ENCODE peak calls at places on chromosomes 13 and 19, in five cellular contexts. One of them, this sample, is unnamed. For H3K36me3 and H3K4me1, the result is how much of the 10 kb centered on the place peaks cover.

GRCh38 chr13:52845766-52846566 is 2.5 kb downstream of the PCDH8 start:
- DNase-seq in upper lobe of right lung: peak
- DNase-seq in endodermal cell: peak
- DNase-seq in Peyer's patch: peak
- DNase-seq in GM12878: no peak
- DNase-seq in this sample: no peak

GRCh38 chr13:78241278-78241919 is 322.8 kb upstream of the EDNRB start:
- DNase-seq in endodermal cell: peak
- DNase-seq in upper lobe of right lung: peak
- DNase-seq in Peyer's patch: peak
- DNase-seq in GM12878: no peak
- DNase-seq in this sample: no peak

GRCh38 chr13:56735537-56735942 is 405.2 kb upstream of the PRR20A start:
- DNase-seq in Peyer's patch: no peak
- DNase-seq in endodermal cell: peak
- DNase-seq in GM12878: no peak
- DNase-seq in upper lobe of right lung: no peak
- DNase-seq in this sample: no peak

GRCh38 chr19:6529937-6530384 is 865 bp upstream of the TNFSF9 start:
- DNase-seq in upper lobe of right lung: no peak
- DNase-seq in GM12878: no peak
- DNase-seq in endodermal cell: no peak
- DNase-seq in Peyer's patch: no peak
- DNase-seq in this sample: no peak

GRCh38 chr19:44684892-44685847 is 13.8 kb upstream of the CEACAM16 start:
- DNase-seq in Peyer's patch: peak
- DNase-seq in GM12878: no peak
- DNase-seq in endodermal cell: peak
- DNase-seq in upper lobe of right lung: no peak
- DNase-seq in this sample: no peak

GRCh38 chr13:33322965-33323668 is 37.6 kb upstream of the STARD13 start:
- DNase-seq in GM12878: no peak
- DNase-seq in Peyer's patch: no peak
- DNase-seq in upper lobe of right lung: no peak
- DNase-seq in endodermal cell: no peak
- DNase-seq in this sample: no peak

GRCh38 chr19:44549507-44549906 is 20.0 kb upstream of the CEACAM20 start:
- DNase-seq in endodermal cell: no peak
- DNase-seq in upper lobe of right lung: no peak
- DNase-seq in GM12878: no peak
- DNase-seq in Peyer's patch: no peak
- DNase-seq in this sample: no peak

GRCh38 chr13:41111454-41111853 is 21.1 kb downstream of the KBTBD6 start:
- DNase-seq in GM12878: no peak
- DNase-seq in Peyer's patch: no peak
- DNase-seq in upper lobe of right lung: no peak
- DNase-seq in endodermal cell: no peak
- DNase-seq in this sample: peak

GRCh38 chr13:48826039-48826438 is 149.7 kb upstream of the FNDC3A start:
- DNase-seq in endodermal cell: no peak
- DNase-seq in Peyer's patch: no peak
- DNase-seq in GM12878: no peak
- DNase-seq in upper lobe of right lung: no peak
- DNase-seq in this sample: no peak

GRCh38 chr13:48582086-48582485 is 49.2 kb upstream of the RCBTB2 start:
- DNase-seq in Peyer's patch: no peak
- DNase-seq in upper lobe of right lung: no peak
- DNase-seq in endodermal cell: no peak
- DNase-seq in GM12878: no peak
- DNase-seq in this sample: no peak

GRCh38 chr13:48783181-48783630 is 129.5 kb downstream of the CYSLTR2 start:
- DNase-seq in Peyer's patch: peak
- DNase-seq in GM12878: no peak
- DNase-seq in endodermal cell: no peak
- DNase-seq in upper lobe of right lung: peak
- DNase-seq in this sample: peak

GRCh38 chr13:64529874-64530485 is 2700.2 kb downstream of the PCDH9 start:
- DNase-seq in upper lobe of right lung: no peak
- DNase-seq in endodermal cell: peak
- DNase-seq in GM12878: no peak
- DNase-seq in Peyer's patch: no peak
- DNase-seq in this sample: no peak

GRCh38 chr13:78409172-78409571 is 194.2 kb downstream of the POU4F1 start:
- DNase-seq in Peyer's patch: no peak
- DNase-seq in endodermal cell: no peak
- DNase-seq in GM12878: peak
- DNase-seq in upper lobe of right lung: no peak
- DNase-seq in this sample: no peak

GRCh38 chr13:46304546-46304945 is 82.5 kb downstream of the RUBCNL start:
- DNase-seq in upper lobe of right lung: no peak
- DNase-seq in GM12878: no peak
- DNase-seq in Peyer's patch: no peak
- DNase-seq in endodermal cell: no peak
- DNase-seq in this sample: no peak

GRCh38 chr19:35240322-35240721 is 8.5 kb upstream of the LSR start:
- DNase-seq in upper lobe of right lung: no peak
- DNase-seq in GM12878: peak
- DNase-seq in endodermal cell: no peak
- DNase-seq in Peyer's patch: peak
- DNase-seq in this sample: no peak

GRCh38 chr19:52748336-52748950 is 13.6 kb upstream of the ZNF611 start:
- DNase-seq in GM12878: peak
- DNase-seq in upper lobe of right lung: no peak
- DNase-seq in Peyer's patch: no peak
- DNase-seq in endodermal cell: no peak
- DNase-seq in this sample: peak

GRCh38 chr13:34070006-34070405 is 252.1 kb downstream of the RFC3 start:
- DNase-seq in Peyer's patch: no peak
- DNase-seq in endodermal cell: no peak
- DNase-seq in upper lobe of right lung: no peak
- DNase-seq in GM12878: no peak
- DNase-seq in this sample: no peak

GRCh38 chr13:101757446-101758039 is 305.1 kb downstream of the ITGBL1 start:
- DNase-seq in endodermal cell: no peak
- DNase-seq in upper lobe of right lung: no peak
- DNase-seq in Peyer's patch: no peak
- DNase-seq in GM12878: no peak
- DNase-seq in this sample: no peak

GRCh38 chr13:99995503-99996176 is 14.1 kb downstream of the ZIC2 start:
- DNase-seq in Peyer's patch: no peak
- DNase-seq in GM12878: no peak
- DNase-seq in upper lobe of right lung: no peak
- DNase-seq in endodermal cell: peak
- DNase-seq in this sample: no peak

GRCh38 chr19:55635334-55635717 is 5.5 kb upstream of the ZNF580 start:
- DNase-seq in Peyer's patch: no peak
- DNase-seq in upper lobe of right lung: peak
- DNase-seq in endodermal cell: no peak
- DNase-seq in GM12878: no peak
- DNase-seq in this sample: no peak

GRCh38 chr13:23744315-23744714 is 144.9 kb downstream of the MIPEP start:
- DNase-seq in GM12878: no peak
- DNase-seq in Peyer's patch: no peak
- DNase-seq in upper lobe of right lung: no peak
- DNase-seq in endodermal cell: no peak
- DNase-seq in this sample: no peak

GRCh38 chr19:50173144-50173543 is 10.1 kb upstream of the IZUMO2 start:
- DNase-seq in endodermal cell: no peak
- DNase-seq in upper lobe of right lung: no peak
- DNase-seq in GM12878: peak
- DNase-seq in Peyer's patch: peak
- DNase-seq in this sample: no peak

GRCh38 chr19:49442793-49443365 is 1.6 kb upstream of the SLC17A7 start:
- DNase-seq in GM12878: no peak
- DNase-seq in endodermal cell: peak
- DNase-seq in upper lobe of right lung: peak
- DNase-seq in Peyer's patch: peak
- DNase-seq in this sample: peak

GRCh38 chr13:33798023-33798422 is 19.9 kb upstream of the RFC3 start:
- DNase-seq in upper lobe of right lung: no peak
- DNase-seq in GM12878: no peak
- DNase-seq in endodermal cell: no peak
- DNase-seq in Peyer's patch: no peak
- DNase-seq in this sample: no peak

GRCh38 chr19:5403968-5404640 is 51.1 kb upstream of the ZNRF4 start:
- DNase-seq in upper lobe of right lung: peak
- DNase-seq in Peyer's patch: peak
- DNase-seq in GM12878: no peak
- DNase-seq in endodermal cell: peak
- DNase-seq in this sample: peak

DNA sequence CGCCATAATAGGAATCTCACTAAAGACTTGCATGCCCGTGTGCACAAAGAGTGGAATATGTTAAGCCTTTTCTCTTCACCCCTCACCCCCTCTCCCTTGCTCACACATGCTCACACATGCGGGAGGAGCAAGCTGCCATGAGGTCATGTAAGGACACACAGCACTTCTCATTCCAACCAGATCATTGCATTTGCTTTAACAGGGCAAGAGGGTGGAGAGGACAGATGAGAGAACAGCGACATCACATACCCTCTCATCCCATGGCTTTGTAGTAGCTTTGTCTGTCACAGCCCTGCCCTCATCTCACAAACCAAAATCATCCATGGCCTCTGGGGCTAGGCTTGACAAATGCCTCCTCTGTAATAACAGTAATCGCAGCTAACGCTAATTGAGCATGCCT is 145.6 kb upstream of the FRY start:
- DNase-seq in GM12878: no peak
- DNase-seq in Peyer's patch: no peak
- DNase-seq in endodermal cell: no peak
- DNase-seq in upper lobe of right lung: no peak
- DNase-seq in this sample: no peak
- H3K27ac ChIP-seq in GM12878: no peak
- H3K27ac ChIP-seq in Peyer's patch: no peak
- H3K27ac ChIP-seq in endodermal cell: no peak
- H3K27ac ChIP-seq in upper lobe of right lung: no peak
- H3K27ac ChIP-seq in this sample: peak

GRCh38 chr19:13117772-13118423 is at the start of gene NACC1:
- DNase-seq in Peyer's patch: peak
- DNase-seq in upper lobe of right lung: peak
- DNase-seq in GM12878: no peak
- DNase-seq in endodermal cell: peak
- DNase-seq in this sample: peak
- H3K36me3 ChIP-seq in Peyer's patch: under half
- H3K36me3 ChIP-seq in upper lobe of right lung: under half
- H3K36me3 ChIP-seq in GM12878: under half
- H3K36me3 ChIP-seq in endodermal cell: under half
- H3K36me3 ChIP-seq in this sample: under half

DNA sequence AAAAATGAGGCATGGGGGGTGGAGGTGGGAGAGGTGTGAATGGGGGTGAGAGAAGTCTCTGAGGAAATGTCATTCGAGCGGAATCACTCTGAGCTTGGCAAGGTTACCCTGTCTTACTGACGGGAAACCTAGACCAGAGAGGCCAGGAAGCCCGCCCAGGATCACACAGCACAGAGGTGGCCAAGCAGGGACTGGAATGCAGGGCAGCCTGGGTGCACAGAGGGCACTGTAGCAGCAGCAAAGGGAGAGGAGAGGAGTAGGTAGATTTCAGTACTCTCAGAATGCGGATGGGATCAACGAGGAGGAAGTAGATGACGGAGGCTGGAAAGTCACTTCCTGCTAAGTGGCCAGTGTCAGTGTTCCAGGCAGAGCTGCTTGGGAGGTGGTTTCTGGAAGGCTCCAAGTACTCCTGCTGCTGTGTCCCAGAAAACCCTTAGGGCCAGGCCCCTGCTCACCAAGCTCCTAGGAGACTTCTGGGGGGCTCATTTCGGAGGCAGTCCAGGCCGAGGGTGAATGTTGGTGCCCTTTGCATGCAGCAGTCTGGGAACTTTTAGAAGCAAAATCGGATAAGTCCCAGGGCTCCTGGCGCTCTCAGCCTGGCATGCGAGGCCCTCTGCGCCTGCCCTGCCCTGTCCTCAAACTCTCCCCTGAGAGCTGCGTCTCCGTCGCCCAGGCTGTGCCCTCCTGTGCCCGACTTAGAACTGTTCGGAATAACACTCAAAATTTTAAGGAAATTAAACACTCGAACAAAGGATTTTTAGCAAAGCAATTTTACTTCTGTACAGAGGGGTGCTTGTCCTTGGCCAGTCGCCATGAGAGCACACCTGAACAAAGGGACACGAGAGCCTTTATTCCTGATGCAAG is 33.5 kb downstream of the DNM2 start:
- DNase-seq in GM12878: no peak
- DNase-seq in endodermal cell: no peak
- DNase-seq in upper lobe of right lung: peak
- DNase-seq in Peyer's patch: peak
- DNase-seq in this sample: no peak
- H3K4me1 ChIP-seq in GM12878: under half
- H3K4me1 ChIP-seq in endodermal cell: under half
- H3K4me1 ChIP-seq in upper lobe of right lung: half or more
- H3K4me1 ChIP-seq in Peyer's patch: under half
- H3K4me1 ChIP-seq in this sample: under half

GRCh38 chr19:3525052-3525451 is 13.9 kb upstream of the TEKTIP1 start:
- DNase-seq in GM12878: no peak
- DNase-seq in endodermal cell: no peak
- DNase-seq in upper lobe of right lung: no peak
- DNase-seq in Peyer's patch: no peak
- DNase-seq in this sample: no peak

GRCh38 chr19:3526507-3527244 is 12.3 kb upstream of the TEKTIP1 start:
- DNase-seq in Peyer's patch: no peak
- DNase-seq in upper lobe of right lung: no peak
- DNase-seq in endodermal cell: no peak
- DNase-seq in GM12878: no peak
- DNase-seq in this sample: no peak

GRCh38 chr19:3523361-3524074 is 15.5 kb upstream of the TEKTIP1 start:
- DNase-seq in upper lobe of right lung: no peak
- DNase-seq in Peyer's patch: no peak
- DNase-seq in endodermal cell: no peak
- DNase-seq in GM12878: no peak
- DNase-seq in this sample: no peak

GRCh38 chr19:3522421-3523360 is 16.3 kb upstream of the TEKTIP1 start:
- DNase-seq in GM12878: no peak
- DNase-seq in endodermal cell: no peak
- DNase-seq in Peyer's patch: no peak
- DNase-seq in upper lobe of right lung: peak
- DNase-seq in this sample: no peak

DNA sequence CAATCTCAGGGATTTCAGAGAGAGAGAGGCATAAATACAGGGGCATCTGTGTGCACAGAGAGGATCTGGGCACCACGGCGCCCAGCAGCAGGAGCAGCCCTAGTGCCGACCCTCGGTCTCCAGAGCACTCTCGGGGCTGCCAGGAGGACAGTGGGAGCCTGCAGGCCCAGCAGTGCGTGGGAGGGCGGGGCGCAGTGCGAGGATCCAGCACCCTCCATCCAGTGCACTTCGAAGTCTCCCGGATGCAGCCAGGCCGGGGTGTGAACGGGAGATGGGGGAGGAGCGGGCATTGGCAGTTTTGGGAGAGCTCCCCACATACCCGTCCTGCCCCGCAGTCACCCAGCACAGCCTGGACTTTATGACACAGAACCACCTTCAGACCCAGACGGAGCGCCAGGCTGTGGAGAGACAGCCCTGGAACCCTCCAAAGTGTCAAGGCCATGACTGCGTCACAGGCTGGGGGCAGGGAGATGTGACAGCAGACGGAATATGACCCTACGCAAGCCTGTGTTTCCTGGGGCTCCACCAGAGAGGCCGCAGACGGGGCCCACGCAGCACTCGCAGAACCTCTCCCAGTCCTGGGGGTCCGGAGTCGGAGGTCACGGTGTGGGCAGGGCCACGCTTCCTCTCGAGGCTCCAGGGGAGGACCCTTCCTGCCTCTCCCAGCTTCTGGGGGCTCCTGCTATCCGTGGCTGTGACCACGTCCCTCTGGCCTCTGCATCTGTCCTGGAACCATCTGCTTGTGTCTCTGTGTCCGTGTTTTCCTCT is 14.7 kb upstream of the TEKTIP1 start:
- DNase-seq in GM12878: no peak
- DNase-seq in endodermal cell: no peak
- DNase-seq in upper lobe of right lung: no peak
- DNase-seq in Peyer's patch: no peak
- DNase-seq in this sample: no peak
- H3K27ac ChIP-seq in GM12878: no peak
- H3K27ac ChIP-seq in endodermal cell: no peak
- H3K27ac ChIP-seq in upper lobe of right lung: no peak
- H3K27ac ChIP-seq in Peyer's patch: no peak
- H3K27ac ChIP-seq in this sample: no peak